ENCODE peak calls at places on chromosomes 4 and X, in eight cellular contexts. One of them, this sample, is unnamed.

GRCh38 chr4:8643441-8643840 is 50.9 kb downstream of the CPZ start:
- DNase-seq in IMR-90: no peak
- DNase-seq in transverse colon: no peak
- DNase-seq in body of pancreas: no peak
- DNase-seq in tibial nerve: no peak
- DNase-seq in Peyer's patch: peak
- DNase-seq in heart left ventricle: no peak
- DNase-seq in Panc1: no peak
- DNase-seq in this sample: no peak

GRCh38 chr4:6951880-6952381 is 42.3 kb downstream of the TBC1D14 start:
- DNase-seq in IMR-90: no peak
- DNase-seq in transverse colon: no peak
- DNase-seq in body of pancreas: no peak
- DNase-seq in tibial nerve: no peak
- DNase-seq in Peyer's patch: no peak
- DNase-seq in heart left ventricle: no peak
- DNase-seq in Panc1: no peak
- DNase-seq in this sample: peak

GRCh38 chr4:163148466-163149336 is 18.0 kb downstream of the NAF1 start:
- DNase-seq in IMR-90: peak
- DNase-seq in transverse colon: no peak
- DNase-seq in body of pancreas: no peak
- DNase-seq in tibial nerve: no peak
- DNase-seq in Peyer's patch: no peak
- DNase-seq in heart left ventricle: no peak
- DNase-seq in Panc1: no peak
- DNase-seq in this sample: no peak

GRCh38 chrX:16882188-16882587 is 12.0 kb upstream of the RBBP7 start:
- DNase-seq in IMR-90: peak
- DNase-seq in transverse colon: peak
- DNase-seq in body of pancreas: peak
- DNase-seq in tibial nerve: no peak
- DNase-seq in Peyer's patch: peak
- DNase-seq in heart left ventricle: no peak
- DNase-seq in Panc1: no peak
- DNase-seq in this sample: no peak

GRCh38 chr4:39631700-39632079 is 7.0 kb downstream of the SMIM14 start:
- DNase-seq in IMR-90: no peak
- DNase-seq in transverse colon: no peak
- DNase-seq in body of pancreas: no peak
- DNase-seq in tibial nerve: no peak
- DNase-seq in Peyer's patch: no peak
- DNase-seq in heart left ventricle: no peak
- DNase-seq in Panc1: no peak
- DNase-seq in this sample: no peak

GRCh38 chrX:52839137-52839536 is 28.1 kb downstream of the XAGE5 start:
- DNase-seq in IMR-90: no peak
- DNase-seq in transverse colon: no peak
- DNase-seq in body of pancreas: no peak
- DNase-seq in tibial nerve: no peak
- DNase-seq in Peyer's patch: no peak
- DNase-seq in heart left ventricle: no peak
- DNase-seq in Panc1: no peak
- DNase-seq in this sample: no peak

GRCh38 chr4:128825226-128825625 is 15.7 kb downstream of the JADE1 start:
- DNase-seq in IMR-90: no peak
- DNase-seq in transverse colon: peak
- DNase-seq in body of pancreas: no peak
- DNase-seq in tibial nerve: no peak
- DNase-seq in Peyer's patch: peak
- DNase-seq in heart left ventricle: no peak
- DNase-seq in Panc1: no peak
- DNase-seq in this sample: no peak

GRCh38 chr4:4395849-4396627 is 9.1 kb downstream of the NSG1 start:
- DNase-seq in IMR-90: peak
- DNase-seq in transverse colon: no peak
- DNase-seq in body of pancreas: no peak
- DNase-seq in tibial nerve: no peak
- DNase-seq in Peyer's patch: no peak
- DNase-seq in heart left ventricle: no peak
- DNase-seq in Panc1: no peak
- DNase-seq in this sample: no peak

GRCh38 chrX:12949927-12950656 is 24.8 kb upstream of the TMSB4X start:
- DNase-seq in IMR-90: peak
- DNase-seq in transverse colon: peak
- DNase-seq in body of pancreas: peak
- DNase-seq in tibial nerve: peak
- DNase-seq in Peyer's patch: peak
- DNase-seq in heart left ventricle: peak
- DNase-seq in Panc1: no peak
- DNase-seq in this sample: peak

GRCh38 chr4:115945026-115945425 is 831.6 kb upstream of the NDST4 start:
- DNase-seq in IMR-90: no peak
- DNase-seq in transverse colon: no peak
- DNase-seq in body of pancreas: no peak
- DNase-seq in tibial nerve: no peak
- DNase-seq in Peyer's patch: no peak
- DNase-seq in heart left ventricle: no peak
- DNase-seq in Panc1: no peak
- DNase-seq in this sample: no peak

GRCh38 chr4:150402968-150403367 is 179.0 kb upstream of the MAB21L2 start:
- DNase-seq in IMR-90: peak
- DNase-seq in transverse colon: peak
- DNase-seq in body of pancreas: peak
- DNase-seq in tibial nerve: no peak
- DNase-seq in Peyer's patch: peak
- DNase-seq in heart left ventricle: peak
- DNase-seq in Panc1: no peak
- DNase-seq in this sample: no peak

GRCh38 chr4:165838575-165838974 is 34.5 kb upstream of the TLL1 start:
- DNase-seq in IMR-90: no peak
- DNase-seq in transverse colon: no peak
- DNase-seq in body of pancreas: no peak
- DNase-seq in tibial nerve: no peak
- DNase-seq in Peyer's patch: no peak
- DNase-seq in heart left ventricle: no peak
- DNase-seq in Panc1: no peak
- DNase-seq in this sample: no peak

GRCh38 chr4:91064157-91064853 is 937.1 kb downstream of the CCSER1 start:
- DNase-seq in IMR-90: no peak
- DNase-seq in transverse colon: no peak
- DNase-seq in body of pancreas: peak
- DNase-seq in tibial nerve: no peak
- DNase-seq in Peyer's patch: no peak
- DNase-seq in heart left ventricle: no peak
- DNase-seq in Panc1: no peak
- DNase-seq in this sample: no peak

GRCh38 chr4:168725935-168726334 is 229.1 kb downstream of the PALLD start:
- DNase-seq in IMR-90: no peak
- DNase-seq in transverse colon: no peak
- DNase-seq in body of pancreas: no peak
- DNase-seq in tibial nerve: no peak
- DNase-seq in Peyer's patch: no peak
- DNase-seq in heart left ventricle: no peak
- DNase-seq in Panc1: no peak
- DNase-seq in this sample: no peak

DNA sequence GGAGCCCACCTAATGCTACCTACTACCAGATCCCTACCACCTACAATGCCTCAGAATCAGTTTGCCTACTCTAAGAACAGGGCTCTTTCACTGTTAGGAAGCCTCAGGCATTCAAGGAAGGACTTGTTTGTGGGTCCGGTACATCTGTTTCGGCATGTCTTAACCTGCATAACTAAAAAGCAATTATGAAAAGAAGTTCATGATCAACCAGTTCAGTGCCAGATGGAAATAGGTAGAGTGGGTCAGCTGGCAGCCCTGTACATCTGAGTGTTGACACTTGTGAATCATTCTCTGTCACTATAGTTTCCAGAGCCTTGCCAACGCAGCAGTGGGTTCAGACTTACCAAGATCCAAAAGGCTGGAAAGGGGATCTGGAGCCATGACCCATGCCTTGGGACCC is 3.3 kb downstream of the TMEM185A start:
- DNase-seq in IMR-90: no peak
- DNase-seq in transverse colon: no peak
- DNase-seq in body of pancreas: no peak
- DNase-seq in tibial nerve: no peak
- DNase-seq in Peyer's patch: no peak
- DNase-seq in heart left ventricle: no peak
- DNase-seq in Panc1: no peak
- DNase-seq in this sample: no peak
- H3K4me3 ChIP-seq in IMR-90: no peak
- H3K4me3 ChIP-seq in transverse colon: no peak
- H3K4me3 ChIP-seq in body of pancreas: no peak
- H3K4me3 ChIP-seq in tibial nerve: no peak
- H3K4me3 ChIP-seq in Peyer's patch: no peak
- H3K4me3 ChIP-seq in heart left ventricle: no peak
- H3K4me3 ChIP-seq in Panc1: no peak
- H3K4me3 ChIP-seq in this sample: no peak

GRCh38 chrX:121084903-121085611 is 37.6 kb downstream of the GLUD2 start:
- DNase-seq in IMR-90: no peak
- DNase-seq in transverse colon: no peak
- DNase-seq in body of pancreas: no peak
- DNase-seq in tibial nerve: no peak
- DNase-seq in Peyer's patch: no peak
- DNase-seq in heart left ventricle: no peak
- DNase-seq in Panc1: no peak
- DNase-seq in this sample: no peak
- H3K27ac ChIP-seq in IMR-90: no peak
- H3K27ac ChIP-seq in transverse colon: no peak
- H3K27ac ChIP-seq in body of pancreas: no peak
- H3K27ac ChIP-seq in tibial nerve: no peak
- H3K27ac ChIP-seq in Peyer's patch: no peak
- H3K27ac ChIP-seq in heart left ventricle: no peak
- H3K27ac ChIP-seq in Panc1: no peak
- H3K27ac ChIP-seq in this sample: no peak

GRCh38 chrX:71285929-71286328 is 2.5 kb downstream of the NONO start:
- DNase-seq in IMR-90: no peak
- DNase-seq in transverse colon: no peak
- DNase-seq in body of pancreas: no peak
- DNase-seq in tibial nerve: no peak
- DNase-seq in Peyer's patch: no peak
- DNase-seq in heart left ventricle: no peak
- DNase-seq in Panc1: no peak
- DNase-seq in this sample: no peak
- H3K4me3 ChIP-seq in IMR-90: peak
- H3K4me3 ChIP-seq in transverse colon: no peak
- H3K4me3 ChIP-seq in body of pancreas: no peak
- H3K4me3 ChIP-seq in tibial nerve: no peak
- H3K4me3 ChIP-seq in Peyer's patch: no peak
- H3K4me3 ChIP-seq in heart left ventricle: no peak
- H3K4me3 ChIP-seq in Panc1: peak
- H3K4me3 ChIP-seq in this sample: no peak

GRCh38 chrX:48473718-48473990 is 2.3 kb upstream of the FTSJ1 start:
- DNase-seq in IMR-90: no peak
- DNase-seq in transverse colon: no peak
- DNase-seq in body of pancreas: no peak
- DNase-seq in tibial nerve: no peak
- DNase-seq in Peyer's patch: no peak
- DNase-seq in heart left ventricle: no peak
- DNase-seq in Panc1: no peak
- DNase-seq in this sample: no peak

GRCh38 chrX:48474127-48474526 is 1.9 kb upstream of the FTSJ1 start:
- DNase-seq in IMR-90: no peak
- DNase-seq in transverse colon: no peak
- DNase-seq in body of pancreas: no peak
- DNase-seq in tibial nerve: no peak
- DNase-seq in Peyer's patch: no peak
- DNase-seq in heart left ventricle: no peak
- DNase-seq in Panc1: no peak
- DNase-seq in this sample: no peak

GRCh38 chrX:48472225-48472624 is 2.2 kb upstream of the SLC38A5 start:
- DNase-seq in IMR-90: no peak
- DNase-seq in transverse colon: no peak
- DNase-seq in body of pancreas: peak
- DNase-seq in tibial nerve: no peak
- DNase-seq in Peyer's patch: no peak
- DNase-seq in heart left ventricle: no peak
- DNase-seq in Panc1: no peak
- DNase-seq in this sample: no peak

GRCh38 chrX:48474581-48474980 is 1.4 kb upstream of the FTSJ1 start:
- DNase-seq in IMR-90: no peak
- DNase-seq in transverse colon: no peak
- DNase-seq in body of pancreas: no peak
- DNase-seq in tibial nerve: no peak
- DNase-seq in Peyer's patch: no peak
- DNase-seq in heart left ventricle: no peak
- DNase-seq in Panc1: no peak
- DNase-seq in this sample: no peak

DNA sequence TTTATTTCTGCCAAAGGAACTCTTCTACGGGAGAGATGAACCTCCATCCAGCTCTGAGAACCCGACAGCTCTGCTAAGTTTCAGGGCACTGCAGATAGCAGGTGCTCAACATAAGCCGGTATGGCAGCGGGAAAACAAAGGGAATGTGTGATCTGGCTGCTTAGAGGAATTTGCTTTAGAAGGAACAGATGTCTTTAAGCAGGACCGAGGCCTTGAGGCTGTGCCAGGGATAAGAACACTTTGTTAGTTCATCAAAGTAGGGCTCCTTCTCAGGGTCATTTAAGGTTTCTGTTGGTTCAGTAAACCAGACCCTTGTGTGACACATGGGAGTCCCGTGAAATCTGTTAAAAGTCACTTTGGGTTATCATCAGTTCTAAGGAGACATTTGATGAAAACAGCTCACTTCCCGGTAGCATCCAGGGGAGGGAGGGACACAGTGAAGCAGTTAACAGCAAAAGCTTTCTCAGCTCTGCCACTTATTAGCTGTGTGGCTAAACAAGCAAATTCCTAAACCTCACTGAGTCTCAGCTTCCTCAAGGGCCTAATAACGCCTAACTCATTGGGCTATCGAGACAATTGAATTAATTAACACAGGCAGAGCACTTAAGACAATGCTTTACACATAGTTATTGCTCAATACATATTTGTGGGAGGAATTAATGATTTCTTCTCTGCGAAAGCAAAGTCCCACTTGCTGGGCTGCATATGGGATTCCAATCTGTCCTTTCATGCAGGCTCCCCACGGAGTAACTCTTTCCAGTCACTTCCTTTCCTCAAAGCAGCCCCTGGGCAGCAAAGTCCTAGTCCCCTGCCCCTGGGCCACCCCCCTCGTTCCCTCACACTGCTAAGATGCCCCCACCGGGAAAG is 2.9 kb upstream of the FTSJ1 start:
- DNase-seq in IMR-90: no peak
- DNase-seq in transverse colon: no peak
- DNase-seq in body of pancreas: peak
- DNase-seq in tibial nerve: no peak
- DNase-seq in Peyer's patch: no peak
- DNase-seq in heart left ventricle: no peak
- DNase-seq in Panc1: no peak
- DNase-seq in this sample: no peak
- H3K27ac ChIP-seq in IMR-90: no peak
- H3K27ac ChIP-seq in transverse colon: no peak
- H3K27ac ChIP-seq in body of pancreas: peak
- H3K27ac ChIP-seq in tibial nerve: peak
- H3K27ac ChIP-seq in Peyer's patch: no peak
- H3K27ac ChIP-seq in heart left ventricle: no peak
- H3K27ac ChIP-seq in Panc1: no peak
- H3K27ac ChIP-seq in this sample: no peak

GRCh38 chr4:140343303-140343702 is 30.1 kb upstream of the SCOC start:
- DNase-seq in IMR-90: no peak
- DNase-seq in transverse colon: peak
- DNase-seq in body of pancreas: peak
- DNase-seq in tibial nerve: no peak
- DNase-seq in Peyer's patch: peak
- DNase-seq in heart left ventricle: no peak
- DNase-seq in Panc1: no peak
- DNase-seq in this sample: no peak
- H3K4me3 ChIP-seq in IMR-90: no peak
- H3K4me3 ChIP-seq in transverse colon: no peak
- H3K4me3 ChIP-seq in body of pancreas: no peak
- H3K4me3 ChIP-seq in tibial nerve: no peak
- H3K4me3 ChIP-seq in Peyer's patch: no peak
- H3K4me3 ChIP-seq in heart left ventricle: no peak
- H3K4me3 ChIP-seq in Panc1: no peak
- H3K4me3 ChIP-seq in this sample: no peak

This sample was measured in effector memory CD4-positive, alpha-beta T cell.